ENCODE peak calls at places on chromosomes 3 and 15, in eight cellular contexts. O, S, D, C, J, Q, P and H are unnamed samples.

GRCh38 chr3:143521803-143522202 is 326.5 kb downstream of the SLC9A9 start:
- DNase-seq in Q (no peak), D (no peak), C (no peak), S (no peak), P (no peak), O (no peak), J (no peak), H (no peak)

GRCh38 chr15:80945605-80946004 is 44.0 kb downstream of the MESD start:
- DNase-seq in O (no peak), J (no peak), C (peak; percentile 11), P (no peak), Q (no peak), D (peak; percentile 31), S (peak; percentile 26), H (no peak)

GRCh38 chr3:54760226-54760625 is 167.6 kb downstream of the LRTM1 start:
- DNase-seq in J (no peak), C (no peak), S (no peak), D (no peak), P (no peak), Q (peak; percentile 19), O (peak; percentile 35), H (no peak)

GRCh38 chr15:34838282-34838681 is 42.9 kb upstream of the ACTC1 start:
- DNase-seq in Q (no peak), S (no peak), J (no peak), P (no peak), D (no peak), C (no peak), O (no peak), H (no peak)

GRCh38 chr15:60120100-60120499 is 116.0 kb downstream of the FOXB1 start:
- DNase-seq in O (no peak), Q (no peak), D (no peak), J (no peak), P (no peak), S (no peak), C (no peak), H (no peak)

GRCh38 chr3:44019736-44020135 is 221.9 kb upstream of the TOPAZ1 start:
- DNase-seq in J (no peak), C (no peak), P (no peak), S (no peak), Q (no peak), D (no peak), O (no peak), H (no peak)

GRCh38 chr3:183108002-183108449 is 8.7 kb upstream of the MCCC1 start:
- DNase-seq in Q (no peak), J (peak; percentile 38), D (no peak), S (peak; percentile 24), C (no peak), O (no peak), P (no peak), H (no peak)

GRCh38 chr3:186021673-186022362 is 84.0 kb upstream of the TRA2B start:
- DNase-seq in J (peak; percentile 83), S (peak; percentile 79), P (no peak), Q (peak; percentile 89), C (peak; percentile 67), O (peak; percentile 85), D (no peak), H (no peak)

GRCh38 chr15:39704684-39705083 is 78.0 kb downstream of the FSIP1 start:
- DNase-seq in O (no peak), P (no peak), Q (peak; percentile 23), S (peak; percentile 71), C (no peak), J (peak; percentile 59), D (no peak), H (no peak)

GRCh38 chr15:74420193-74420905 is 13.4 kb downstream of the SEMA7A start:
- DNase-seq in P (no peak), D (no peak), C (no peak), S (no peak), J (no peak), Q (no peak), O (no peak), H (no peak)

GRCh38 chr3:186839874-186840641 is 2.5 kb upstream of the ADIPOQ start:
- DNase-seq in S (peak; percentile 75), O (no peak), Q (no peak), C (peak; percentile 90), J (peak; percentile 94), D (no peak), P (peak; percentile 75), H (no peak)

GRCh38 chr3:59839283-59839682 is 789.5 kb upstream of the CFAP20DC start:
- DNase-seq in Q (peak; percentile 9), D (no peak), J (peak; percentile 77), P (no peak), C (no peak), O (no peak), S (peak; percentile 57), H (no peak)

GRCh38 chr3:182738583-182739514 is 54.5 kb upstream of the ATP11B start:
- DNase-seq in S (no peak), C (no peak), O (no peak), D (no peak), P (no peak), Q (no peak), J (no peak), H (no peak)

GRCh38 chr3:58624550-58624949 is 42.0 kb downstream of the FAM3D start:
- DNase-seq in P (no peak), O (no peak), J (no peak), Q (no peak), D (no peak), C (no peak), S (no peak), H (no peak)

GRCh38 chr3:184275961-184276910 is at the start of gene ECE2:
- DNase-seq in D (no peak), S (peak; percentile 25), Q (no peak), P (no peak), C (no peak), J (no peak), O (no peak), H (no peak)
- TF ChIP-seq CTCF in D (no peak), S (no peak), Q (no peak), P (no peak), C (no peak), J (no peak), O (no peak), H (no peak)

GRCh38 chr3:66371432-66371831 is 129.4 kb downstream of the LRIG1 start:
- DNase-seq in S (no peak), D (no peak), C (no peak), J (no peak), O (no peak), Q (no peak), P (no peak), H (no peak)

GRCh38 chr3:66370179-66370578 is 130.6 kb downstream of the LRIG1 start:
- DNase-seq in P (no peak), S (no peak), O (no peak), C (no peak), Q (no peak), D (no peak), J (no peak), H (no peak)

GRCh38 chr3:66376568-66376967 is 124.3 kb downstream of the LRIG1 start:
- DNase-seq in C (no peak), Q (peak; percentile 87), O (peak; percentile 52), P (no peak), J (peak; percentile 91), D (no peak), S (peak; percentile 89), H (no peak)

GRCh38 chr3:66367979-66368378 is 132.8 kb downstream of the LRIG1 start:
- DNase-seq in O (no peak), S (no peak), P (no peak), J (no peak), C (no peak), Q (no peak), D (no peak), H (no peak)

GRCh38 chr3:66372681-66373350 is 128.0 kb downstream of the LRIG1 start:
- DNase-seq in Q (no peak), O (no peak), S (peak; percentile 15), P (no peak), D (no peak), J (no peak), C (no peak), H (no peak)
- TF ChIP-seq CTCF in Q (peak; percentile 26), O (peak; percentile 43), S (peak; percentile 4), P (peak; percentile 44), D (no peak), J (no peak), C (no peak), H (no peak)

DNA sequence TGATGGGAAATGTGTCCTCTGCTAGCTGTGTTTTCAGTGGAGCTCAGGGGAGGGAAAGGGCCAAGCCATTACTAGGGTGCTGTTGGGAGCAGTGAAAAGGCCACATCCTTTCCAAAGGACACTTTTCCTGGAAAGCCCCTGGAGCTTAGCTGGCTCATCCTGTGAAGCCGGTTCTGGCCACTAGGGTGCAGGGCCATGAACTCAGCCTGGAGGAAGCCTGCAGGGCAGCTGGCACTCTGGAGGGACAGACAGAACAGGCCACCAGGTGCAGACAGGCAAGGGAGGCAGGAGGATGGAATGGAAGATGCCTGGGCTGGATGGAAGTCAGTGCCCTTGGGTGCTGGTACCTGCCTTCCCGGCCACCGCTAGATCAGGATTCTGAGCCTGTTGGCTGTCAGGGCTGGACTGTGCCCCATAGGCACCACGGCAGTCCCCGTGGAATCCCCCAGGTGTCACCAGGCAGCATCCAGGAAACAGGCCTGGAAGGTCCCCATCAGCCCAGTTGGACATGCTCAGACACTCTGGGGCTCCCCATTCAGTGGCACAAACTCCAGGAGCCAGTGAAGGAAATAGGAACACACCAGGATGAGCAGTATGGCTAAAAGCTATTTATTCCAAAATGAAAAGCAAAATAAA is 76.2 kb upstream of the C2CD4B start:
- DNase-seq in P (no peak), C (no peak), O (no peak), S (no peak), J (peak; percentile 10), D (no peak), Q (no peak), H (no peak)
- TF ChIP-seq CTCF in P (peak; percentile 17), C (no peak), O (peak; percentile 60), S (peak; percentile 46), J (peak; percentile 51), D (no peak), Q (peak; percentile 23), H (peak; percentile 62)

GRCh38 chr3:140540262-140540661 is 137.6 kb upstream of the TRIM42 start:
- DNase-seq in O (no peak), J (no peak), D (no peak), Q (no peak), S (no peak), C (no peak), P (no peak), H (no peak)

GRCh38 chr3:140546649-140547048 is 131.2 kb upstream of the TRIM42 start:
- DNase-seq in O (no peak), S (no peak), P (no peak), C (no peak), Q (no peak), D (no peak), J (no peak), H (no peak)

GRCh38 chr3:140541975-140542653 is 135.8 kb upstream of the TRIM42 start:
- DNase-seq in O (no peak), J (no peak), D (no peak), Q (no peak), S (no peak), P (no peak), C (no peak), H (no peak)

GRCh38 chr3:140545197-140545596 is 132.7 kb upstream of the TRIM42 start:
- DNase-seq in J (no peak), C (no peak), S (no peak), Q (no peak), D (no peak), P (no peak), O (no peak), H (no peak)

DNA sequence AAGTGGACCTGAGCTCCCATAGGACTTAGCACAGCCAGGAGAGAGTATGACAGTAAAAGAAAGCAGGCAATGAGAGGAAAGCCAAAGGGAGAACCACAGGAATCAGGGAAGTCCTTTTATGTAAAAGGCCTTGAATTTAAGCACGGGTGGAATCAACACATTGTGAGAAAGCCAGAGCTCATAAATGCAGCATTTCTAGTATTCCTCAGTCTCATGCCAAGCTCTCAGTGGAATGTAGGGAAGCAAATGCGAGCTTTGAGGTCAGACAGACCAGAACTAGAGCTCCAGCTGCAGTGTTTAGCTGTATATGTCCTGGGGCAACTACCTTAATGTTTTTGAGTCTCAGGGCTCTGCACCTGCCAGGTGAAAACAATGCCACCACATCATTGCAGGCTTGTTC is 132.1 kb upstream of the TRIM42 start:
- DNase-seq in C (no peak), O (no peak), P (no peak), D (no peak), J (no peak), S (no peak), Q (no peak), H (no peak)
- TF ChIP-seq CTCF in C (no peak), O (no peak), P (no peak), D (no peak), J (no peak), S (no peak), Q (no peak), H (no peak)